ENCODE peak calls at places on chromosome 15, in five cellular contexts. T is NCI-H1105; L is activated T-helper 9 cell treated with anti-CD3 and anti-CD28 coated beads, Interleukin-2, amount 50 U/mL, for 16 hours; W is left lung; C is NCI-H345. H is an unnamed sample.

GRCh38 chr15:71195242-71195641 is 80.0 kb downstream of the THSD4 start:
- DNase-seq in T (no peak), L (no peak), W (no peak), C (no peak), H (no peak)

GRCh38 chr15:38706956-38707355 is 142.3 kb upstream of the RASGRP1 start:
- DNase-seq in T (no peak), L (no peak), W (no peak), C (no peak), H (no peak)

GRCh38 chr15:39130556-39131379 is 450.1 kb upstream of the THBS1 start:
- DNase-seq in T (no peak), L (no peak), W (no peak), C (no peak), H (peak; percentile 16)

GRCh38 chr15:40151991-40152390 is 8.9 kb upstream of the BUB1B start:
- DNase-seq in T (no peak), L (no peak), W (no peak), C (no peak), H (no peak)

GRCh38 chr15:84079885-84080777 is 155.4 kb upstream of the GOLGA6L4 start:
- DNase-seq in T (peak; percentile 26), L (peak; percentile 6), W (peak; percentile 76), C (peak; percentile 69), H (no peak)

GRCh38 chr15:63500265-63501250 is 3.8 kb upstream of the USP3 start:
- DNase-seq in T (no peak), L (no peak), W (no peak), C (no peak), H (peak; percentile 46)

GRCh38 chr15:25188551-25189101 is 233.8 kb downstream of the SNRPN start:
- DNase-seq in T (no peak), L (no peak), W (peak; percentile 50), C (no peak), H (no peak)

GRCh38 chr15:33742286-33742685 is 226.0 kb upstream of the CHRM5 start:
- DNase-seq in T (no peak), L (no peak), W (no peak), C (no peak), H (no peak)

GRCh38 chr15:35208353-35208752 is 123.3 kb upstream of the NANOGP8 start:
- DNase-seq in T (no peak), L (no peak), W (no peak), C (no peak), H (no peak)

H was measured in MV-4-11.